ENCODE peak calls at places on chromosomes 7 and 10, in four cellular contexts. G is left ventricle myocardium superior; C is CD8-positive, alpha-beta T cell; J is T-helper 1 cell. I is an unnamed sample.

GRCh38 chr10:102668312-102669110 is 24.2 kb downstream of the TRIM8 start:
- DNase-seq in G (no peak), C (no peak), J (no peak), I (no peak)

GRCh38 chr10:6580279-6581029 is 378 bp upstream of the PRKCQ start:
- DNase-seq in G (peak), C (peak), J (peak), I (peak)

GRCh38 chr7:118185163-118185860 is 1.3 kb downstream of the LSM8 start:
- DNase-seq in G (no peak), C (no peak), J (no peak), I (no peak)

GRCh38 chr7:115748123-115748738 is 282.3 kb downstream of the TFEC start:
- DNase-seq in G (no peak), C (no peak), J (no peak), I (no peak)

GRCh38 chr7:41880107-41880506 is 177.2 kb upstream of the INHBA start:
- DNase-seq in G (no peak), C (no peak), J (no peak), I (no peak)

GRCh38 chr10:17586741-17587720 is 30.1 kb downstream of the HACD1 start:
- DNase-seq in G (no peak), C (no peak), J (no peak), I (no peak)

GRCh38 chr7:6612819-6613218 is 2.6 kb upstream of the ZNF853 start:
- DNase-seq in G (no peak), C (no peak), J (no peak), I (no peak)

GRCh38 chr10:71466330-71466729 is 69.6 kb downstream of the CDH23 start:
- DNase-seq in G (no peak), C (no peak), J (no peak), I (no peak)

GRCh38 chr10:42866115-42866995 is 83.8 kb downstream of the BMS1 start:
- DNase-seq in G (peak), C (peak), J (no peak), I (peak)

GRCh38 chr10:92880233-92880861 is 32.0 kb downstream of the EXOC6 start:
- DNase-seq in G (no peak), C (no peak), J (no peak), I (no peak)

GRCh38 chr10:21764790-21765189 is 230.8 kb downstream of the MLLT10 start:
- DNase-seq in G (no peak), C (no peak), J (no peak), I (peak)

GRCh38 chr7:114487174-114487573 is 72.6 kb downstream of the FOXP2 start:
- DNase-seq in G (no peak), C (no peak), J (no peak), I (no peak)

I was measured in CD4-positive, alpha-beta T cell.